ENCODE peak calls at places on chromosomes 7 and 10, in four cellular contexts. H, A, I and N are unnamed samples.

GRCh38 chr10:7950981-7951847 is 103.3 kb upstream of the GATA3 start:
- DNase-seq in H (no peak), A (peak; percentile 59), I (peak; percentile 22), N (no peak)

GRCh38 chr10:86360657-86361056 is 5.9 kb downstream of the GRID1 start:
- DNase-seq in H (no peak), A (no peak), I (no peak), N (no peak)

GRCh38 chr7:90383879-90384278 is 19.4 kb upstream of the CLDN12 start:
- DNase-seq in H (no peak), A (peak; percentile 15), I (peak; percentile 68), N (no peak)

GRCh38 chr10:88045544-88046415 is 182.4 kb downstream of the PTEN start:
- DNase-seq in H (no peak), A (no peak), I (peak; percentile 15), N (no peak)

GRCh38 chr7:138935438-138936079 is 45.6 kb downstream of the KIAA1549 start:
- DNase-seq in H (peak; percentile 49), A (peak; percentile 38), I (peak; percentile 92), N (peak; percentile 69)

GRCh38 chr10:130686680-130687300 is 550.6 kb downstream of the GLRX3 start:
- DNase-seq in H (no peak), A (no peak), I (no peak), N (no peak)

GRCh38 chr10:53434413-53434812 is 661.8 kb upstream of the MBL2 start:
- DNase-seq in H (no peak), A (no peak), I (no peak), N (no peak)

GRCh38 chr7:140625908-140626868 is 14.4 kb downstream of the DENND2A start:
- DNase-seq in H (peak; percentile 85), A (peak; percentile 99), I (peak; percentile 93), N (peak; percentile 96)

GRCh38 chr7:50411333-50412028 is 38.7 kb downstream of the FIGNL1 start:
- DNase-seq in H (no peak), A (no peak), I (no peak), N (no peak)

GRCh38 chr10:112330154-112330553 is 43.8 kb upstream of the ACSL5 start:
- DNase-seq in H (no peak), A (no peak), I (no peak), N (no peak)

GRCh38 chr7:7653568-7654187 is 13.1 kb downstream of the UMAD1 start:
- DNase-seq in H (no peak), A (no peak), I (peak; percentile 21), N (no peak)

GRCh38 chr10:46557319-46558140 is 1.1 kb upstream of the GPRIN2 start:
- DNase-seq in H (no peak), A (no peak), I (no peak), N (no peak)

GRCh38 chr7:36614954-36615353 is 109.3 kb downstream of the AOAH start:
- DNase-seq in H (no peak), A (no peak), I (no peak), N (no peak)

GRCh38 chr10:122768033-122768745 is 68.5 kb upstream of the C10orf120 start:
- DNase-seq in H (no peak), A (no peak), I (no peak), N (no peak)

GRCh38 chr10:113993489-113993932 is 50.2 kb upstream of the ADRB1 start:
- DNase-seq in H (no peak), A (no peak), I (peak; percentile 48), N (no peak)

GRCh38 chr10:91632671-91633550 is at the start of gene PPP1R3C:
- DNase-seq in H (peak; percentile 80), A (peak; percentile 82), I (peak; percentile 79), N (peak; percentile 82)

GRCh38 chr10:33478675-33479125 is 144.2 kb upstream of the NRP1 start:
- DNase-seq in H (no peak), A (no peak), I (no peak), N (no peak)

GRCh38 chr7:2530076-2530967 is 10.7 kb downstream of the LFNG start:
- DNase-seq in H (no peak), A (no peak), I (peak; percentile 26), N (no peak)

GRCh38 chr7:98713411-98713810 is 96.3 kb downstream of the NPTX2 start:
- DNase-seq in H (no peak), A (no peak), I (no peak), N (no peak)

GRCh38 chr7:51123322-51124021 is 193.1 kb downstream of the COBL start:
- DNase-seq in H (peak; percentile 90), A (peak; percentile 38), I (peak; percentile 97), N (peak; percentile 87)

GRCh38 chr7:157528785-157529341 is 192.1 kb downstream of the DNAJB6 start:
- DNase-seq in H (no peak), A (no peak), I (no peak), N (no peak)

GRCh38 chr7:70392282-70392681 is 739.7 kb upstream of the GALNT17 start:
- DNase-seq in H (peak; percentile 9), A (no peak), I (peak; percentile 91), N (peak; percentile 36)

GRCh38 chr10:98170249-98171117 is 36.0 kb downstream of the R3HCC1L start:
- DNase-seq in H (no peak), A (peak; percentile 20), I (peak; percentile 59), N (no peak)

GRCh38 chr10:28676297-28676967 is 889 bp upstream of the BAMBI start:
- DNase-seq in H (no peak), A (no peak), I (no peak), N (no peak)

GRCh38 chr7:98312201-98312600 is 30.7 kb downstream of the BRI3 start:
- DNase-seq in H (no peak), A (no peak), I (no peak), N (no peak)

GRCh38 chr7:1716263-1717094 is 46.4 kb downstream of the ELFN1 start:
- DNase-seq in H (no peak), A (no peak), I (peak; percentile 72), N (peak; percentile 37)

GRCh38 chr7:122299935-122300606 is 4.5 kb downstream of the FEZF1 start:
- DNase-seq in H (no peak), A (no peak), I (no peak), N (no peak)

GRCh38 chr7:51325231-51325630 is 8.6 kb upstream of the COBL start:
- DNase-seq in H (no peak), A (no peak), I (no peak), N (no peak)

DNA sequence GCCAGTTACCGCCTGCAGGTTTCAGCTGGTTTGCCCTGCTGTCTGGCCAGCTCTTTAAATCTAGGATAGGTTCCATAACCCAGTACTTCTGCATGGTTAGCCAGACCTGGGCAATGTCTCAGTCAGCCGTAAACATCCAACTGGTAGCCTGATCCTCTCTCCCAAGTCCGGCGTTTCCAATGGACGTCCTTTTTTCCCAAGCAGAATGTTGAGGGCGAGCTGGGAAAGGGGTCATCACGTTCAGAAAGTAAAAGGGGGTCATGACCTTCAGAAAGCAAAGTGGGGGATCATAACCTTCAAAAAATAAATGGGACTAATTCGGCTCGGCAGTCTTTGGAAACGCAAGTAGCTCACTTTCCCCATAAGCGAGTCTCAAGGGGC is 430 bp downstream of the PON3 start:
- DNase-seq in H (no peak), A (no peak), I (no peak), N (no peak)
- H3K4me3 ChIP-seq in H (no peak overlapping the region), A (no peak overlapping the region), I (no peak overlapping the region), N (no peak overlapping the region)

DNA sequence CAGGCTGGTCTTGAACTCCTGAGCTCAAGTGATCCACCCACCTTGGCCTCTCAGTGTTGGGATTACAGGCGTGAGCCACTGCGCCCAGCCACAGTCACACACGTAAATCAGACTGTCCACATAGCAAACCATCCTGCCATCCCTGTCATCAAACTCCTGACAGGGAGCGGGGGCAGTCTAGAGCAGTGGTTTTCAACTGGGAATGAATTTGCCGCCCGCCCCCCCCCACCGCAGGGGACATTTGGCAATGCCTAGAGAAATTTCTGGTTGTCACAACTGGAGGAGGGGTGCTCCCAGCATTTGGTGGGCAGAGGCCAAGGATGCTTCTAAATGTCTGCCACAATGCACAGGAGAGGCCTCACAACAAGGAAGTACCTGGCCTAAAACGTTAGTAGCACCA is 24.1 kb downstream of the CAMK2G start:
- DNase-seq in H (no peak), A (no peak), I (no peak), N (no peak)
- H3K4me3 ChIP-seq in H (no peak overlapping the region), A (no peak overlapping the region), I (no peak overlapping the region), N (no peak overlapping the region)

GRCh38 chr7:134547738-134548054 is 1.2 kb upstream of the AKR1B15 start:
- DNase-seq in H (no peak), A (no peak), I (peak; percentile 70), N (no peak)
- H3K4me3 ChIP-seq in H (peak overlapping the region; percentile 57), A (peak overlapping the region; percentile 65), I (peak overlapping the region; percentile 49), N (peak overlapping the region; percentile 39)

DNA sequence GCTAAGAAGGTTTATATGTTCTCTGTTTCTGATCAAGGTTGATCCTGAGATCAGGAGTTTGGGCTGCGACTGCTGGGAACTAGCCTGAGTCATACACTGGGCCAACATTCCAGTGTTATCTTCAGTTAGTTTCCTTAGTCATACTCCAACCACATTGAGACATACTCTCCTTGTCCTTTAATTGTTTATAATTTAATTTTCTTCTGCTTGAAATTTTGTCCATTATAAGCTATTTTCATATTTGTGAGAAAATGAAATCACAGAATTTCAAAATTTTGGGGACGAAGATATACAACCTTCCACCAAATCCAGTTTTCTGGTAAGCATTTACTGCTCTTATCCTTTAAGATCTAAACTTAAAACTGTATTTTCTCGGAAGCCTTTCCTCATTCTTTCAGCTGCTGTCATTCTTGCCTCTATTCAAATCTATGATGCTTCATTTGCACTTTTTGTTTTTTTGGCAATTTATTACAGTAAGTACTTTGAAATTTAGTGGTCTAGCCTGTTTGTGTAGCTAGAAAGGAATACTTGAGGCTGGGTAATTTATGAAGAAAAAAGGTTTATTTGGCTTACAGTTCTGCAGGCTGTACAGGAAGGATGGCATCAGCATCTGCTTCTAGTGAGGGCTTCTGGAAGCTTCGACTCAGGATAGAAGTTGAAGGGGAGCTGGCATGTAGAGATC is 63.4 kb upstream of the POT1 start:
- DNase-seq in H (peak; percentile 40), A (peak; percentile 57), I (peak; percentile 79), N (peak; percentile 36)
- H3K4me3 ChIP-seq in H (peak overlapping the region; percentile 19), A (peak overlapping the region; percentile 8), I (no peak overlapping the region), N (no peak overlapping the region)